ENCODE peak calls at places on chromosomes 11 and 22, in five cellular contexts. C, A, O, M and J are unnamed samples.

GRCh38 chr22:49100316-49100715 is 727.4 kb downstream of the BRD1 start:
- DNase-seq in M (no peak), O (no peak), A (no peak), C (no peak), J (no peak)

GRCh38 chr11:46969379-46969778 is 32.8 kb downstream of the CSTPP1 start:
- DNase-seq in O (no peak), M (no peak), C (no peak), A (no peak), J (no peak)

GRCh38 chr11:94134651-94135512 is 6.2 kb downstream of the PANX1 start:
- DNase-seq in O (peak; percentile 86), C (peak; percentile 85), M (peak; percentile 89), A (peak; percentile 64), J (no peak)

GRCh38 chr11:109423114-109423859 is 1.3 kb downstream of the C11orf87 start:
- DNase-seq in A (no peak), M (peak; percentile 70), O (no peak), C (peak; percentile 39), J (peak; percentile 38)

GRCh38 chr11:87878373-87878779 is 296.9 kb downstream of the RAB38 start:
- DNase-seq in C (no peak), A (no peak), O (peak; percentile 55), M (peak; percentile 65), J (no peak)

GRCh38 chr11:59965424-59965823 is 1.6 kb downstream of the OOSP4A start:
- DNase-seq in C (no peak), M (no peak), O (no peak), A (no peak), J (no peak)

GRCh38 chr11:82864268-82864667 is 36.0 kb downstream of the PRCP start:
- DNase-seq in O (peak; percentile 90), M (peak; percentile 69), A (peak; percentile 42), C (peak; percentile 58), J (peak; percentile 55)

GRCh38 chr11:63869686-63870085 is 30.8 kb downstream of the MARK2 start:
- DNase-seq in C (no peak), A (no peak), M (no peak), O (no peak), J (no peak)

GRCh38 chr11:122817121-122817520 is 21.2 kb upstream of the CRTAM start:
- DNase-seq in O (no peak), C (no peak), A (no peak), M (no peak), J (no peak)

GRCh38 chr11:9760180-9760550 is 96.3 kb downstream of the SWAP70 start:
- DNase-seq in A (peak; percentile 64), O (peak; percentile 86), M (peak; percentile 96), C (peak; percentile 96), J (peak; percentile 43)

GRCh38 chr11:115848080-115848479 is 343.9 kb upstream of the CADM1 start:
- DNase-seq in C (no peak), M (peak; percentile 7), O (no peak), A (no peak), J (no peak)

GRCh38 chr11:130068986-130069683 is 559 bp upstream of the APLP2 start:
- DNase-seq in A (peak; percentile 47), M (peak; percentile 89), C (peak; percentile 89), O (peak; percentile 91), J (peak; percentile 65)